ENCODE peak calls at places on chromosome 22, in nine cellular contexts. One of them, this sample, is unnamed.

GRCh38 chr22:41197808-41198585 is 7.1 kb upstream of the L3MBTL2 start:
- DNase-seq in esophagus squamous epithelium: no peak
- DNase-seq in astrocyte of the cerebellum: no peak
- DNase-seq in progenitor cell of endocrine pancreas: no peak
- DNase-seq in naive B cell: no peak
- DNase-seq in head of caudate nucleus: peak
- DNase-seq in stimulated activated CD8-positive, alpha-beta memory T cell treated with anti-CD3 and anti-CD28 coated beads, Interleukin-7, amount 100 ng/mL, for 1 hour: no peak
- DNase-seq in naive thymus-derived CD4-positive, alpha-beta T cell: peak
- DNase-seq in GF-D8: no peak
- DNase-seq in this sample: no peak

GRCh38 chr22:32758866-32759385 is 42.6 kb upstream of the TIMP3 start:
- DNase-seq in astrocyte of the cerebellum: no peak
- DNase-seq in GF-D8: no peak
- DNase-seq in naive B cell: no peak
- DNase-seq in stimulated activated CD8-positive, alpha-beta memory T cell treated with anti-CD3 and anti-CD28 coated beads, Interleukin-7, amount 100 ng/mL, for 1 hour: no peak
- DNase-seq in head of caudate nucleus: no peak
- DNase-seq in esophagus squamous epithelium: no peak
- DNase-seq in naive thymus-derived CD4-positive, alpha-beta T cell: no peak
- DNase-seq in progenitor cell of endocrine pancreas: no peak
- DNase-seq in this sample: no peak

GRCh38 chr22:33710326-33710725 is 209.9 kb downstream of the LARGE1 start:
- DNase-seq in head of caudate nucleus: no peak
- DNase-seq in GF-D8: no peak
- DNase-seq in progenitor cell of endocrine pancreas: no peak
- DNase-seq in esophagus squamous epithelium: no peak
- DNase-seq in naive B cell: no peak
- DNase-seq in stimulated activated CD8-positive, alpha-beta memory T cell treated with anti-CD3 and anti-CD28 coated beads, Interleukin-7, amount 100 ng/mL, for 1 hour: no peak
- DNase-seq in naive thymus-derived CD4-positive, alpha-beta T cell: no peak
- DNase-seq in astrocyte of the cerebellum: no peak
- DNase-seq in this sample: no peak

GRCh38 chr22:23280356-23281052 is 100.2 kb downstream of the BCR start:
- DNase-seq in head of caudate nucleus: no peak
- DNase-seq in astrocyte of the cerebellum: no peak
- DNase-seq in naive B cell: no peak
- DNase-seq in GF-D8: no peak
- DNase-seq in progenitor cell of endocrine pancreas: no peak
- DNase-seq in naive thymus-derived CD4-positive, alpha-beta T cell: no peak
- DNase-seq in stimulated activated CD8-positive, alpha-beta memory T cell treated with anti-CD3 and anti-CD28 coated beads, Interleukin-7, amount 100 ng/mL, for 1 hour: no peak
- DNase-seq in esophagus squamous epithelium: no peak
- DNase-seq in this sample: no peak

GRCh38 chr22:20952544-20953341 is 14.3 kb upstream of the AIFM3 start:
- DNase-seq in progenitor cell of endocrine pancreas: no peak
- DNase-seq in astrocyte of the cerebellum: no peak
- DNase-seq in GF-D8: no peak
- DNase-seq in naive B cell: no peak
- DNase-seq in stimulated activated CD8-positive, alpha-beta memory T cell treated with anti-CD3 and anti-CD28 coated beads, Interleukin-7, amount 100 ng/mL, for 1 hour: no peak
- DNase-seq in head of caudate nucleus: no peak
- DNase-seq in esophagus squamous epithelium: no peak
- DNase-seq in naive thymus-derived CD4-positive, alpha-beta T cell: no peak
- DNase-seq in this sample: no peak

GRCh38 chr22:30421695-30422480 is 3.7 kb upstream of the MTFP1 start:
- DNase-seq in naive thymus-derived CD4-positive, alpha-beta T cell: no peak
- DNase-seq in stimulated activated CD8-positive, alpha-beta memory T cell treated with anti-CD3 and anti-CD28 coated beads, Interleukin-7, amount 100 ng/mL, for 1 hour: no peak
- DNase-seq in head of caudate nucleus: no peak
- DNase-seq in esophagus squamous epithelium: no peak
- DNase-seq in progenitor cell of endocrine pancreas: no peak
- DNase-seq in GF-D8: peak
- DNase-seq in astrocyte of the cerebellum: no peak
- DNase-seq in naive B cell: no peak
- DNase-seq in this sample: no peak

GRCh38 chr22:46006379-46007002 is 29.5 kb upstream of the WNT7B start:
- DNase-seq in head of caudate nucleus: peak
- DNase-seq in naive B cell: peak
- DNase-seq in esophagus squamous epithelium: peak
- DNase-seq in stimulated activated CD8-positive, alpha-beta memory T cell treated with anti-CD3 and anti-CD28 coated beads, Interleukin-7, amount 100 ng/mL, for 1 hour: peak
- DNase-seq in progenitor cell of endocrine pancreas: peak
- DNase-seq in GF-D8: peak
- DNase-seq in naive thymus-derived CD4-positive, alpha-beta T cell: peak
- DNase-seq in astrocyte of the cerebellum: peak
- DNase-seq in this sample: peak

GRCh38 chr22:46758867-46759290 is 3.6 kb upstream of the TBC1D22A start:
- DNase-seq in naive B cell: peak
- DNase-seq in head of caudate nucleus: no peak
- DNase-seq in stimulated activated CD8-positive, alpha-beta memory T cell treated with anti-CD3 and anti-CD28 coated beads, Interleukin-7, amount 100 ng/mL, for 1 hour: no peak
- DNase-seq in progenitor cell of endocrine pancreas: peak
- DNase-seq in astrocyte of the cerebellum: no peak
- DNase-seq in naive thymus-derived CD4-positive, alpha-beta T cell: peak
- DNase-seq in GF-D8: peak
- DNase-seq in esophagus squamous epithelium: no peak
- DNase-seq in this sample: peak

GRCh38 chr22:41417622-41418390 is 28.8 kb downstream of the TOB2 start:
- DNase-seq in naive B cell: no peak
- DNase-seq in progenitor cell of endocrine pancreas: no peak
- DNase-seq in esophagus squamous epithelium: no peak
- DNase-seq in head of caudate nucleus: peak
- DNase-seq in astrocyte of the cerebellum: no peak
- DNase-seq in stimulated activated CD8-positive, alpha-beta memory T cell treated with anti-CD3 and anti-CD28 coated beads, Interleukin-7, amount 100 ng/mL, for 1 hour: no peak
- DNase-seq in naive thymus-derived CD4-positive, alpha-beta T cell: no peak
- DNase-seq in GF-D8: no peak
- DNase-seq in this sample: no peak

GRCh38 chr22:20582171-20582511 is 74.7 kb downstream of the MED15 start:
- DNase-seq in progenitor cell of endocrine pancreas: no peak
- DNase-seq in GF-D8: no peak
- DNase-seq in head of caudate nucleus: no peak
- DNase-seq in astrocyte of the cerebellum: no peak
- DNase-seq in esophagus squamous epithelium: no peak
- DNase-seq in naive thymus-derived CD4-positive, alpha-beta T cell: no peak
- DNase-seq in naive B cell: no peak
- DNase-seq in stimulated activated CD8-positive, alpha-beta memory T cell treated with anti-CD3 and anti-CD28 coated beads, Interleukin-7, amount 100 ng/mL, for 1 hour: no peak
- DNase-seq in this sample: no peak

GRCh38 chr22:49632199-49633009 is 195.3 kb downstream of the BRD1 start:
- DNase-seq in naive thymus-derived CD4-positive, alpha-beta T cell: peak
- DNase-seq in head of caudate nucleus: peak
- DNase-seq in GF-D8: no peak
- DNase-seq in astrocyte of the cerebellum: peak
- DNase-seq in naive B cell: no peak
- DNase-seq in stimulated activated CD8-positive, alpha-beta memory T cell treated with anti-CD3 and anti-CD28 coated beads, Interleukin-7, amount 100 ng/mL, for 1 hour: no peak
- DNase-seq in progenitor cell of endocrine pancreas: peak
- DNase-seq in esophagus squamous epithelium: no peak
- DNase-seq in this sample: no peak

This sample was measured in effector memory CD8-positive, alpha-beta T cell.